ENCODE peak calls at places on chromosomes 5 and 9, in nine cellular contexts. L, U, F, T, W, I, Y, C and P are unnamed samples.

GRCh38 chr5:59001154-59001553 is 418.3 kb downstream of the RAB3C start:
- DNase-seq in L (no peak), U (no peak), F (no peak), T (peak; percentile 26), W (no peak), I (no peak), Y (no peak), C (no peak), P (no peak)

GRCh38 chr9:113638504-113638903 is 175.0 kb downstream of the RGS3 start:
- DNase-seq in L (no peak), U (no peak), F (no peak), T (no peak), W (no peak), I (no peak), Y (no peak), C (no peak), P (no peak)

GRCh38 chr5:77426670-77427069 is 65.4 kb downstream of the WDR41 start:
- DNase-seq in L (no peak), U (no peak), F (no peak), T (peak; percentile 80), W (no peak), I (no peak), Y (peak; percentile 13), C (no peak), P (no peak)

GRCh38 chr5:93164690-93165089 is 416.3 kb downstream of the NR2F1-AS1 start:
- DNase-seq in L (no peak), U (no peak), F (no peak), T (peak; percentile 75), W (no peak), I (peak; percentile 8), Y (peak; percentile 15), C (peak; percentile 33), P (no peak)

GRCh38 chr5:3535414-3536211 is 60.0 kb upstream of the IRX1 start:
- DNase-seq in L (no peak), U (no peak), F (no peak), T (no peak), W (no peak), I (no peak), Y (no peak), C (no peak), P (no peak)

GRCh38 chr9:137127301-137128157 is 11.4 kb upstream of the GRIN1 start:
- DNase-seq in L (no peak), U (peak; percentile 88), F (no peak), T (no peak), W (no peak), I (peak; percentile 32), Y (no peak), C (no peak), P (no peak)

GRCh38 chr9:12604154-12604825 is 88.9 kb upstream of the TYRP1 start:
- DNase-seq in L (no peak), U (no peak), F (no peak), T (no peak), W (peak; percentile 26), I (no peak), Y (no peak), C (peak; percentile 17), P (peak; percentile 3)

GRCh38 chr9:108953983-108954574 is 19.9 kb downstream of the ABITRAM start:
- DNase-seq in L (no peak), U (no peak), F (no peak), T (peak; percentile 71), W (no peak), I (no peak), Y (peak; percentile 43), C (no peak), P (no peak)

GRCh38 chr9:136516191-136516654 is 29.6 kb downstream of the NOTCH1 start:
- DNase-seq in L (no peak), U (no peak), F (no peak), T (no peak), W (no peak), I (no peak), Y (no peak), C (no peak), P (no peak)

GRCh38 chr5:23506329-23507236 is 826 bp upstream of the PRDM9 start:
- DNase-seq in L (peak; percentile 66), U (no peak), F (no peak), T (no peak), W (no peak), I (no peak), Y (peak; percentile 14), C (no peak), P (no peak)

GRCh38 chr9:37903581-37903830 is 421 bp downstream of the SLC25A51 start:
- DNase-seq in L (no peak), U (peak; percentile 65), F (no peak), T (no peak), W (peak; percentile 67), I (no peak), Y (peak; percentile 47), C (peak; percentile 65), P (peak; percentile 26)

GRCh38 chr9:95131023-95131943 is 186.2 kb downstream of the FANCC start:
- DNase-seq in L (peak; percentile 78), U (peak; percentile 83), F (no peak), T (peak; percentile 60), W (peak; percentile 54), I (peak; percentile 75), Y (peak; percentile 72), C (peak; percentile 63), P (peak; percentile 81)

GRCh38 chr5:58156354-58156753 is 303.5 kb downstream of the PLK2 start:
- DNase-seq in L (no peak), U (no peak), F (no peak), T (peak; percentile 32), W (peak; percentile 57), I (no peak), Y (no peak), C (no peak), P (peak; percentile 17)

GRCh38 chr5:146107901-146108300 is 2.5 kb upstream of the PLAC8L1 start:
- DNase-seq in L (no peak), U (no peak), F (no peak), T (peak; percentile 31), W (no peak), I (no peak), Y (no peak), C (no peak), P (no peak)

GRCh38 chr9:127927457-127928231 is 2.9 kb downstream of the PIP5KL1 start:
- DNase-seq in L (peak; percentile 88), U (peak; percentile 89), F (no peak), T (no peak), W (no peak), I (peak; percentile 84), Y (no peak), C (no peak), P (no peak)

GRCh38 chr5:32540446-32540845 is 44.9 kb upstream of the SUB1 start:
- DNase-seq in L (no peak), U (no peak), F (no peak), T (no peak), W (no peak), I (no peak), Y (no peak), C (no peak), P (no peak)

DNA sequence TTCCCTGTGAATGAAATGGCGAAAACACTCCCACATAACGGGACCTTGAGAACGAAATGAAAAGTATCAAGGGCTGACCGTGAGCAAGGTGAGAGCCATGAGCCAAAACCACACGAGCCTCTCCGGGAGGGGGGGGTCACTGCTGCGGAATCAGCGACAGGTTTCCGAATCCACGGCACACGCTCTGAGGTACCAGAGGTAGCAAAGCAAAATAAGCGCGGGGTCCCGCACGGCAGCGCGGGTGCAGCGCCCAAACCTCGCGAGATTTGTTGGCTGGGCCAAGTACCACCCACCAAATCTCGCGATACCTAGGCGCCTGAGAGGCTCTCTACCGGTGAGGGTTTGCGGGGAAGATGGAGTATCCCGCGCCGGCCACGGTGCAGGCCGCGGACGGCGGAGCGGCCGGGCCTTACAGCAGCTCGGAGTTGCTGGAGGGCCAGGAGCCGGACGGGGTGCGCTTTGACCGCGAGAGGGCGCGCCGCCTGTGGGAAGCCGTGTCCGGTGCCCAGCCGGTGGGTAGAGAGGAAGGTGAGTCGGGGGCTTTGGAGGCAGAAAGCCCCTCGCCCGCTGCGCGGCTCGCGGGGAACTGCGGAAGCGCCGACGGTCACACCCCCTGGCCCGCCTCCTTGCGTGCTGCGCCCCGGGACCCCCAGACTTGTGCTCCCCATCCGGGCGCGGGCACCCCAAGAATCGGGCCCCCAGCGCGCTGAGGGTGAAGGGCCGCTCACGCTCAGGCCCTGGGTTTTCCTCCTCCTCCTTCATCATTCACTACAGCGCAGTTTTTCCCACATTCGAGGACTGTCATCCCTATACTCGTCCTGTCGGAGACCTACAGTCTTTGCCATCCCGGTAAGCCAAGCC is at the start of gene ZNF346:
- DNase-seq in L (peak; percentile 93), U (peak; percentile 94), F (peak; percentile 65), T (peak; percentile 92), W (peak; percentile 94), I (peak; percentile 92), Y (peak; percentile 100), C (peak; percentile 93), P (peak; percentile 92)
- TF ChIP-seq POLR2A in L (peak; percentile 87), U (peak; percentile 77), F (peak; percentile 94), T (peak; percentile 82), W (peak; percentile 62), I (peak; percentile 66), Y (peak; percentile 79), C (peak; percentile 69), P (peak; percentile 85)

GRCh38 chr9:101376117-101376866 is 8.5 kb downstream of the BAAT start:
- DNase-seq in L (no peak), U (no peak), F (no peak), T (peak; percentile 63), W (peak; percentile 28), I (no peak), Y (peak; percentile 62), C (peak; percentile 28), P (peak; percentile 41)

GRCh38 chr9:101380295-101380694 is 4.5 kb downstream of the BAAT start:
- DNase-seq in L (no peak), U (no peak), F (no peak), T (no peak), W (no peak), I (no peak), Y (no peak), C (no peak), P (no peak)

GRCh38 chr9:101381118-101381517 is 3.7 kb downstream of the BAAT start:
- DNase-seq in L (no peak), U (no peak), F (no peak), T (no peak), W (no peak), I (no peak), Y (no peak), C (no peak), P (no peak)

GRCh38 chr9:101383361-101383760 is 1.4 kb downstream of the BAAT start:
- DNase-seq in L (no peak), U (no peak), F (no peak), T (no peak), W (no peak), I (no peak), Y (no peak), C (no peak), P (no peak)

GRCh38 chr9:101381833-101382342 is 2.9 kb downstream of the BAAT start:
- DNase-seq in L (no peak), U (no peak), F (no peak), T (no peak), W (no peak), I (no peak), Y (no peak), C (no peak), P (no peak)
- TF ChIP-seq POLR2A in L (no peak), U (no peak), F (no peak), T (no peak), W (no peak), I (no peak), Y (no peak), C (no peak), P (no peak)

GRCh38 chr9:129174102-129174723 is 3.8 kb downstream of the IER5L start:
- DNase-seq in L (peak; percentile 93), U (peak; percentile 91), F (no peak), T (peak; percentile 93), W (peak; percentile 91), I (peak; percentile 93), Y (peak; percentile 89), C (peak; percentile 92), P (peak; percentile 70)
- TF ChIP-seq POLR2A in L (no peak), U (peak; percentile 72), F (no peak), T (peak; percentile 73), W (peak; percentile 35), I (peak; percentile 13), Y (no peak), C (peak; percentile 69), P (peak; percentile 24)

GRCh38 chr9:71756753-71757152 is 11.6 kb downstream of the CEMIP2 start:
- DNase-seq in L (no peak), U (no peak), F (no peak), T (no peak), W (no peak), I (no peak), Y (no peak), C (no peak), P (no peak)
- TF ChIP-seq POLR2A in L (no peak), U (no peak), F (no peak), T (no peak), W (no peak), I (no peak), Y (no peak), C (no peak), P (no peak)